ENCODE peak calls at places on chromosomes 16 and 17, in ten cellular contexts. J is body of pancreas, T is AG09319, R is right lobe of liver, Z is heart right ventricle, E is SK-N-SH, G is AG10803, Q is thoracic aorta, F is GM20000, D is pancreas. Y is an unnamed sample.

GRCh38 chr16:75433732-75434413 is 570 bp upstream of the CFDP1 start:
- DNase-seq in J (peak; percentile 77), T (peak; percentile 82), R (peak; percentile 27), Z (no peak), E (peak; percentile 68), G (peak; percentile 94), Q (peak; percentile 46), F (peak; percentile 81), D (no peak), Y (peak; percentile 91)

GRCh38 chr16:24036614-24037013 is 200.8 kb downstream of the PRKCB start:
- DNase-seq in J (peak; percentile 33), T (peak; percentile 0), R (no peak), Z (no peak), E (peak; percentile 79), G (peak; percentile 40), Q (no peak), F (peak; percentile 55), D (no peak), Y (no peak)

GRCh38 chr17:77332034-77332971 is 191.5 kb downstream of the SEC14L1 start:
- DNase-seq in J (peak; percentile 9), T (no peak), R (no peak), Z (no peak), E (no peak), G (no peak), Q (no peak), F (no peak), D (no peak), Y (no peak)

GRCh38 chr17:41352597-41353366 is 2.2 kb upstream of the KRT33A start:
- DNase-seq in J (no peak), T (no peak), R (no peak), Z (no peak), E (no peak), G (no peak), Q (no peak), F (no peak), D (no peak), Y (no peak)

GRCh38 chr17:66431080-66431795 is 128.8 kb downstream of the PRKCA start:
- DNase-seq in J (no peak), T (no peak), R (no peak), Z (no peak), E (no peak), G (peak; percentile 21), Q (no peak), F (no peak), D (no peak), Y (no peak)

GRCh38 chr17:17269926-17270773 is 10.9 kb downstream of the COPS3 start:
- DNase-seq in J (no peak), T (no peak), R (no peak), Z (no peak), E (no peak), G (no peak), Q (no peak), F (no peak), D (no peak), Y (no peak)

GRCh38 chr17:36204724-36205500 is 6.0 kb upstream of the CCL4L2 start:
- DNase-seq in J (no peak), T (no peak), R (no peak), Z (no peak), E (no peak), G (no peak), Q (no peak), F (no peak), D (no peak), Y (no peak)

GRCh38 chr16:57266531-57267268 is 17.8 kb downstream of the PLLP start:
- DNase-seq in J (peak; percentile 69), T (no peak), R (no peak), Z (no peak), E (peak; percentile 46), G (no peak), Q (no peak), F (no peak), D (no peak), Y (no peak)

GRCh38 chr16:900211-900610 is 70.6 kb downstream of the LMF1 start:
- DNase-seq in J (no peak), T (no peak), R (no peak), Z (no peak), E (no peak), G (no peak), Q (no peak), F (no peak), D (no peak), Y (no peak)
- TF ChIP-seq CTCF in J (no peak), T (no peak), R (no peak), Z (no peak), E (no peak), G (no peak), Q (no peak), F (no peak), D (no peak), Y (no peak)

GRCh38 chr17:78421534-78422266 is 43.3 kb downstream of the PGS1 start:
- DNase-seq in J (peak; percentile 79), T (peak; percentile 32), R (peak; percentile 81), Z (peak; percentile 80), E (peak; percentile 98), G (peak; percentile 67), Q (peak; percentile 23), F (peak; percentile 93), D (peak; percentile 91), Y (no peak)

GRCh38 chr17:78421084-78421533 is 42.7 kb downstream of the PGS1 start:
- DNase-seq in J (no peak), T (no peak), R (no peak), Z (no peak), E (no peak), G (no peak), Q (no peak), F (no peak), D (no peak), Y (no peak)

GRCh38 chr17:78422872-78423588 is 44.6 kb downstream of the PGS1 start:
- DNase-seq in J (no peak), T (no peak), R (no peak), Z (no peak), E (no peak), G (no peak), Q (no peak), F (no peak), D (no peak), Y (no peak)

GRCh38 chr17:78423961-78424747 is 45.7 kb downstream of the PGS1 start:
- DNase-seq in J (no peak), T (no peak), R (no peak), Z (no peak), E (no peak), G (no peak), Q (no peak), F (no peak), D (no peak), Y (no peak)

DNA sequence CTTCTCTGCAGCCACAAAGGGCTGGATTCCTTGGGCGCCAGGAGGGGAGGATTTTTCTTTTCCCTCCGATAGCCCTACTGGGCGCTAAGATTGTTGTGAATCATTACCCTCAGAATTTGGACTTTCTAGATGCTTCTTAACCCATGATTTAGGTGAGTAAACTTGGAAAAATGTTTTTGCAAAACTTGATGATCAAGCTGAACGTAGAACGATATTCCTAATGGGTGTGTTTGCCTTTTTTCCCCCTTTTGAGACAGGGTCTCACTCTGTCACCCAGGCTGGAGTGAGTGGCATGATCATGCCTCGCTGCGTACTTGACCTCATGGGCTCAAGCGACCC is 43.8 kb downstream of the PGS1 start:
- DNase-seq in J (no peak), T (no peak), R (no peak), Z (no peak), E (no peak), G (no peak), Q (no peak), F (no peak), D (no peak), Y (no peak)
- TF ChIP-seq CTCF in J (no peak), T (no peak), R (no peak), Z (no peak), E (no peak), G (no peak), Q (no peak), F (no peak), D (no peak), Y (no peak)

DNA sequence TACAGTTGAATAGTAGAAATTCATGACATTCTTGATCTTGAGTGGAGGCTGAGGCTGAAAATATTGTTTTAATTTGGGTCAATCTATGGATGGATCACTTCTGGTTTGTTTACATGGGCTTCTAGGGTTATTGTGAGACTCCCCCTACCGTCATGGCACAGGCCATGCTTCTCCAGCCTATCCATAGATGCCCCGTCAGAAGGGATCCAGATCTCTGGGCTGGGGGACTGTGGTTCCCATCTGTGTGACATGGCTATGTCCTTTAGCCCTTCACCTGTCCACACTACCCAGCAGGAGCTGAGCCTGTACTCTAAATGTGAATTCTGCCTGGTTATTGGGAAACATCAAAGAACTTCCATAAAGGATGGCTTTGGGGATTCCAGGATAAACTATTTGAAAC is 160.4 kb downstream of the ABCC12 start:
- DNase-seq in J (no peak), T (no peak), R (no peak), Z (no peak), E (no peak), G (no peak), Q (no peak), F (no peak), D (no peak), Y (no peak)
- TF ChIP-seq CTCF in J (no peak), T (no peak), R (no peak), Z (no peak), E (no peak), G (peak; percentile 12), Q (no peak), F (no peak), D (no peak), Y (no peak)

GRCh38 chr16:48365030-48365600 is 20.1 kb downstream of the SIAH1 start:
- DNase-seq in J (no peak), T (no peak), R (no peak), Z (no peak), E (no peak), G (no peak), Q (no peak), F (no peak), D (no peak), Y (no peak)

GRCh38 chr16:48367443-48368049 is 17.7 kb downstream of the SIAH1 start:
- DNase-seq in J (no peak), T (no peak), R (no peak), Z (no peak), E (no peak), G (no peak), Q (no peak), F (no peak), D (no peak), Y (no peak)

GRCh38 chr16:48366165-48367093 is 18.8 kb downstream of the SIAH1 start:
- DNase-seq in J (peak; percentile 45), T (peak; percentile 84), R (no peak), Z (no peak), E (peak; percentile 46), G (peak; percentile 94), Q (no peak), F (peak; percentile 67), D (no peak), Y (no peak)

GRCh38 chr16:48369765-48370164 is 15.4 kb downstream of the SIAH1 start:
- DNase-seq in J (no peak), T (no peak), R (no peak), Z (no peak), E (no peak), G (no peak), Q (no peak), F (no peak), D (no peak), Y (no peak)

DNA sequence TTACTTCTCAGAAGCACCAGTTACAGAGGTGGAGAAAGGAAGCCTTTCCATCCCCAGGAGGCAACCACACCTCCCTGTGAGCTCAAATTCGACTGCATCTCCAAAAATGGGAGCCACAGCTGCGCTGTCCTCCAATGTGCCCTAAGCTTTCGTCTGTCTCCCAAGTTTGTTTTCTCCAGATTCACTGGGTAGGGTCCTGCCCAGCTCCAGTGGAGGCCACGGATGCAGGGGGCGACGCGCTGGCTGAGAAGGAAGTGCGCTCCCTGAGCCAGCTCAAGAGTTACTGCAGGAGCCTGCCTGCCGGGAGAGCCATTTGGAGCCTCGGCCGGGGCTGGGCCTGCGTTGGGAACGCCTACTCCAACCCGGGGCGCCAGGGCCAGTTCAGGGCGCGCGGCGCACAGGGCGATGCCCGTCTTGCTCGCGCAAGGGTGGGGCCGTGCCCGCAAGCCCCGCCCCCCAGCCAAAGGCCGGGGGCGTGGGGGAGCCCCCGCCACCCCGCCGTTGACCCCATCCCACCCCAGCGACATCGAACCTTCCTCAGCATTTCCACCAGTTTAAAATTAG is 19.5 kb downstream of the SIAH1 start:
- DNase-seq in J (peak; percentile 89), T (peak; percentile 66), R (peak; percentile 96), Z (peak; percentile 91), E (peak; percentile 90), G (peak; percentile 87), Q (peak; percentile 45), F (peak; percentile 83), D (peak; percentile 95), Y (no peak)
- TF ChIP-seq CTCF in J (no peak), T (no peak), R (no peak), Z (peak; percentile 29), E (no peak), G (peak; percentile 14), Q (no peak), F (no peak), D (no peak), Y (no peak)